ENCODE peak calls at places on chromosomes 5 and 9, in four cellular contexts. W is left lung, N is DND-41, C is left ventricle myocardium superior. O is an unnamed sample.

GRCh38 chr5:149317281-149318048 is 27.8 kb upstream of the GRPEL2 start:
- ATAC-seq in W (peak), N (peak), C (no peak), O (no peak)

GRCh38 chr5:115873392-115873791 is 31.7 kb downstream of the AP3S1 start:
- ATAC-seq in W (peak), N (no peak), C (no peak), O (peak)

GRCh38 chr9:117304613-117305012 is 110.2 kb downstream of the ASTN2 start:
- ATAC-seq in W (no peak), N (no peak), C (no peak), O (no peak)

GRCh38 chr9:36862206-36863145 is 171.6 kb downstream of the PAX5 start:
- ATAC-seq in W (peak), N (no peak), C (peak), O (no peak)

GRCh38 chr9:15246243-15246642 is 60.8 kb downstream of the TTC39B start:
- ATAC-seq in W (no peak), N (no peak), C (no peak), O (peak)

GRCh38 chr5:116576043-116576713 is 1.6 kb upstream of the SEMA6A start:
- ATAC-seq in W (peak), N (no peak), C (peak), O (peak)

GRCh38 chr5:3036041-3036440 is 284.6 kb upstream of the IRX2 start:
- ATAC-seq in W (no peak), N (no peak), C (no peak), O (no peak)

GRCh38 chr9:114221706-114222465 is 66.5 kb downstream of the COL27A1 start:
- ATAC-seq in W (no peak), N (no peak), C (no peak), O (no peak)

GRCh38 chr5:100791376-100791775 is 111.7 kb downstream of the ST8SIA4 start:
- ATAC-seq in W (no peak), N (no peak), C (no peak), O (no peak)

GRCh38 chr5:103490340-103490739 is 72.2 kb downstream of the NUDT12 start:
- ATAC-seq in W (no peak), N (no peak), C (no peak), O (no peak)

GRCh38 chr9:127887792-127888191 is 10.3 kb upstream of the AK1 start:
- ATAC-seq in W (no peak), N (peak), C (no peak), O (no peak)

GRCh38 chr5:4386152-4386551 is 754.0 kb upstream of the ADAMTS16 start:
- ATAC-seq in W (no peak), N (no peak), C (no peak), O (no peak)

GRCh38 chr5:150665044-150665443 is 4.0 kb downstream of the MYOZ3 start:
- ATAC-seq in W (no peak), N (no peak), C (no peak), O (no peak)

GRCh38 chr5:123844873-123845272 is 332.9 kb downstream of the CSNK1G3 start:
- ATAC-seq in W (no peak), N (no peak), C (peak), O (no peak)

GRCh38 chr9:99135498-99135897 is 30.6 kb downstream of the TGFBR1 start:
- ATAC-seq in W (no peak), N (peak), C (no peak), O (peak)

GRCh38 chr5:109291090-109291489 is 118.7 kb downstream of the PJA2 start:
- ATAC-seq in W (no peak), N (no peak), C (no peak), O (no peak)

GRCh38 chr5:158434749-158435148 is 575.8 kb upstream of the CLINT1 start:
- ATAC-seq in W (no peak), N (peak), C (no peak), O (peak)

GRCh38 chr5:25567881-25568280 is 923.1 kb upstream of the CDH10 start:
- ATAC-seq in W (no peak), N (no peak), C (no peak), O (no peak)

GRCh38 chr9:84261082-84261746 is 79.3 kb downstream of the SLC28A3 start:
- ATAC-seq in W (peak), N (peak), C (peak), O (peak)

GRCh38 chr5:43216941-43217340 is 24.9 kb downstream of the NIM1K start:
- ATAC-seq in W (no peak), N (no peak), C (no peak), O (no peak)

GRCh38 chr9:83259558-83259957 is 196.6 kb upstream of the RASEF start:
- ATAC-seq in W (no peak), N (no peak), C (no peak), O (no peak)

GRCh38 chr5:60576425-60576824 is 123.5 kb downstream of the DEPDC1B start:
- ATAC-seq in W (no peak), N (no peak), C (no peak), O (no peak)

GRCh38 chr5:78361226-78361993 is 993 bp downstream of the SCAMP1 start:
- ATAC-seq in W (peak), N (no peak), C (peak), O (no peak)

GRCh38 chr9:127754099-127754760 is 19.1 kb upstream of the TOR2A start:
- ATAC-seq in W (peak), N (no peak), C (peak), O (no peak)

GRCh38 chr9:110640736-110641135 is 27.9 kb upstream of the MUSK start:
- ATAC-seq in W (no peak), N (no peak), C (no peak), O (no peak)

GRCh38 chr5:138573949-138574670 is 1.1 kb downstream of the HSPA9 start:
- ATAC-seq in W (no peak), N (no peak), C (no peak), O (no peak)

GRCh38 chr5:127664082-127664481 is 15.2 kb downstream of the CTXN3 start:
- ATAC-seq in W (no peak), N (no peak), C (peak), O (no peak)

GRCh38 chr5:139273322-139273571 is 20.3 kb upstream of the MATR3 start:
- ATAC-seq in W (no peak), N (peak), C (peak), O (no peak)

GRCh38 chr5:95817430-95817829 is 5.1 kb downstream of the GLRX start:
- ATAC-seq in W (peak), N (no peak), C (peak), O (peak)

GRCh38 chr9:4936823-4937222 is 48.2 kb upstream of the JAK2 start:
- ATAC-seq in W (no peak), N (no peak), C (no peak), O (peak)

GRCh38 chr9:133355881-133356357 is 368 bp downstream of the SURF1 start:
- ATAC-seq in W (peak), N (no peak), C (peak), O (peak)

GRCh38 chr9:127897194-127897692 is 2.2 kb downstream of the ST6GALNAC6 start:
- ATAC-seq in W (peak), N (no peak), C (peak), O (no peak)

GRCh38 chr9:97689401-97689800 is 7.7 kb downstream of the XPA start:
- ATAC-seq in W (no peak), N (no peak), C (no peak), O (no peak)

GRCh38 chr5:179339996-179340395 is 5.3 kb downstream of the ADAMTS2 start:
- ATAC-seq in W (no peak), N (no peak), C (no peak), O (no peak)

GRCh38 chr5:148972958-148973357 is 89.9 kb downstream of the SH3TC2 start:
- ATAC-seq in W (peak), N (no peak), C (peak), O (no peak)

GRCh38 chr9:108105885-108106284 is 616.3 kb upstream of the KLF4 start:
- ATAC-seq in W (no peak), N (no peak), C (peak), O (no peak)

GRCh38 chr5:87572092-87572491 is 159.4 kb upstream of the CCNH start:
- ATAC-seq in W (no peak), N (no peak), C (no peak), O (no peak)

O was measured in activated T-helper 17 cell treated with anti-CD3 and anti-CD28 coated beads, Interleukin-2, amount 50 U/mL, for 72 hours.